ENCODE peak calls at places on chromosome 17, in ten cellular contexts. H, G, E, R, Z, W, X, D, A and V are unnamed samples.

GRCh38 chr17:60390881-60391418 is 983 bp downstream of the USP32 start:
- DNase-seq in H (no peak), G (no peak), E (no peak), R (no peak), Z (no peak), W (peak), X (peak), D (peak), A (peak), V (peak)

GRCh38 chr17:51799240-51799639 is 359.3 kb downstream of the CA10 start:
- DNase-seq in H (no peak), G (no peak), E (no peak), R (no peak), Z (no peak), W (no peak), X (no peak), D (no peak), A (no peak), V (no peak)

GRCh38 chr17:57762375-57762916 is 17.3 kb upstream of the CCDC182 start:
- DNase-seq in H (peak), G (no peak), E (no peak), R (no peak), Z (no peak), W (no peak), X (no peak), D (no peak), A (no peak), V (no peak)

GRCh38 chr17:66373079-66373478 is 70.7 kb downstream of the PRKCA start:
- DNase-seq in H (no peak), G (no peak), E (no peak), R (no peak), Z (no peak), W (no peak), X (no peak), D (no peak), A (no peak), V (no peak)

GRCh38 chr17:43418441-43419374 is 19.9 kb downstream of the ARL4D start:
- DNase-seq in H (peak), G (no peak), E (no peak), R (peak), Z (no peak), W (peak), X (no peak), D (peak), A (peak), V (peak)

GRCh38 chr17:77446959-77447634 is 306.3 kb downstream of the SEC14L1 start:
- DNase-seq in H (no peak), G (no peak), E (no peak), R (no peak), Z (no peak), W (peak), X (no peak), D (no peak), A (no peak), V (no peak)

GRCh38 chr17:54903375-54903774 is 2.7 kb downstream of the TOM1L1 start:
- DNase-seq in H (peak), G (no peak), E (no peak), R (no peak), Z (no peak), W (peak), X (no peak), D (peak), A (no peak), V (peak)

GRCh38 chr17:49223517-49224197 is 6.9 kb downstream of the PHOSPHO1 start:
- DNase-seq in H (peak), G (peak), E (peak), R (peak), Z (no peak), W (peak), X (peak), D (peak), A (no peak), V (peak)

GRCh38 chr17:7263801-7264078 is 1.5 kb upstream of the CLDN7 start:
- DNase-seq in H (no peak), G (no peak), E (no peak), R (no peak), Z (no peak), W (no peak), X (no peak), D (no peak), A (no peak), V (no peak)

GRCh38 chr17:82876602-82877391 is 37.0 kb upstream of the ZNF750 start:
- DNase-seq in H (peak), G (no peak), E (no peak), R (peak), Z (no peak), W (peak), X (peak), D (peak), A (peak), V (peak)

GRCh38 chr17:32940706-32941390 is 12.9 kb downstream of the TMEM98 start:
- DNase-seq in H (no peak), G (no peak), E (no peak), R (no peak), Z (no peak), W (no peak), X (no peak), D (no peak), A (no peak), V (no peak)

GRCh38 chr17:45735488-45735887 is 48.6 kb upstream of the CRHR1 start:
- DNase-seq in H (no peak), G (no peak), E (no peak), R (no peak), Z (no peak), W (no peak), X (no peak), D (no peak), A (no peak), V (no peak)

GRCh38 chr17:18225562-18226283 is at the start of gene LLGL1:
- DNase-seq in H (no peak), G (no peak), E (no peak), R (no peak), Z (no peak), W (peak), X (no peak), D (no peak), A (no peak), V (no peak)

GRCh38 chr17:15121426-15121825 is 143.7 kb downstream of the PMP22 start:
- DNase-seq in H (no peak), G (no peak), E (no peak), R (no peak), Z (no peak), W (peak), X (no peak), D (no peak), A (no peak), V (peak)

GRCh38 chr17:79777844-79778503 is at the start of gene CBX2:
- DNase-seq in H (peak), G (peak), E (peak), R (peak), Z (no peak), W (peak), X (peak), D (peak), A (peak), V (peak)

GRCh38 chr17:63697341-63698286 is 2.3 kb downstream of the LIMD2 start:
- DNase-seq in H (no peak), G (peak), E (peak), R (peak), Z (peak), W (peak), X (peak), D (no peak), A (no peak), V (peak)

GRCh38 chr17:64572682-64573154 is 65.9 kb downstream of the CEP95 start:
- DNase-seq in H (no peak), G (no peak), E (no peak), R (no peak), Z (no peak), W (peak), X (no peak), D (peak), A (peak), V (peak)

GRCh38 chr17:33292184-33292980 is 713 bp downstream of the ASIC2 start:
- DNase-seq in H (peak), G (no peak), E (no peak), R (peak), Z (peak), W (peak), X (peak), D (no peak), A (no peak), V (peak)

GRCh38 chr17:37650419-37651003 is 7.3 kb upstream of the DDX52 start:
- DNase-seq in H (no peak), G (no peak), E (no peak), R (peak), Z (no peak), W (peak), X (peak), D (peak), A (peak), V (peak)

GRCh38 chr17:76529643-76530488 is 7.6 kb downstream of the CYGB start:
- DNase-seq in H (peak), G (no peak), E (no peak), R (no peak), Z (no peak), W (peak), X (peak), D (peak), A (peak), V (peak)

GRCh38 chr17:4310349-4311060 is 46.7 kb upstream of the ANKFY1 start:
- DNase-seq in H (no peak), G (no peak), E (no peak), R (no peak), Z (no peak), W (peak), X (no peak), D (no peak), A (no peak), V (peak)

GRCh38 chr17:9360610-9361571 is 214.7 kb downstream of the STX8 start:
- DNase-seq in H (peak), G (no peak), E (no peak), R (no peak), Z (no peak), W (peak), X (no peak), D (peak), A (peak), V (peak)

GRCh38 chr17:49898547-49899490 is 51.0 kb upstream of the TAC4 start:
- DNase-seq in H (no peak), G (no peak), E (no peak), R (no peak), Z (no peak), W (peak), X (no peak), D (peak), A (peak), V (peak)

GRCh38 chr17:81200695-81201580 is 21.8 kb downstream of the CEP131 start:
- DNase-seq in H (no peak), G (no peak), E (no peak), R (no peak), Z (peak), W (peak), X (peak), D (peak), A (peak), V (peak)

GRCh38 chr17:37607637-37608368 is 1.4 kb downstream of the SYNRG start:
- DNase-seq in H (no peak), G (no peak), E (no peak), R (no peak), Z (no peak), W (no peak), X (peak), D (no peak), A (no peak), V (no peak)

GRCh38 chr17:82702161-82702932 is 3.8 kb upstream of the RAB40B start:
- DNase-seq in H (no peak), G (no peak), E (no peak), R (no peak), Z (no peak), W (peak), X (no peak), D (no peak), A (no peak), V (peak)

GRCh38 chr17:61007980-61008379 is 330.3 kb downstream of the BCAS3 start:
- DNase-seq in H (no peak), G (no peak), E (no peak), R (no peak), Z (no peak), W (no peak), X (no peak), D (no peak), A (no peak), V (no peak)

GRCh38 chr17:73288534-73289302 is 23.1 kb downstream of the CDC42EP4 start:
- DNase-seq in H (no peak), G (no peak), E (no peak), R (no peak), Z (no peak), W (peak), X (no peak), D (no peak), A (no peak), V (no peak)

GRCh38 chr17:5607946-5608345 is 23.6 kb upstream of the NLRP1 start:
- DNase-seq in H (no peak), G (no peak), E (no peak), R (no peak), Z (no peak), W (no peak), X (no peak), D (no peak), A (no peak), V (no peak)

GRCh38 chr17:21211825-21212479 is 2.0 kb downstream of the TMEM11 start:
- DNase-seq in H (no peak), G (no peak), E (no peak), R (no peak), Z (no peak), W (no peak), X (no peak), D (no peak), A (no peak), V (peak)